ENCODE peak calls at places on chromosome 9, in eight cellular contexts. One of them, this sample, is unnamed.

GRCh38 chr9:114738581-114739316 is 56.8 kb upstream of the TEX48 start:
- DNase-seq in NCI-H2081: peak
- DNase-seq in Calu3: peak
- DNase-seq in epithelial cell of esophagus: peak
- DNase-seq in stimulated activated CD4-positive, alpha-beta T cell treated with anti-CD3 and anti-CD28 coated beads, Interleukin-1b, Interleukin-23, amount 100 ng/mL, for 48 hours: peak
- DNase-seq in NCI-H2029: peak
- DNase-seq in lower lobe of right lung: peak
- DNase-seq in KBM-7: peak
- DNase-seq in this sample: peak

GRCh38 chr9:120117081-120117480 is 462.9 kb downstream of the CDK5RAP2 start:
- DNase-seq in lower lobe of right lung: no peak
- DNase-seq in Calu3: no peak
- DNase-seq in stimulated activated CD4-positive, alpha-beta T cell treated with anti-CD3 and anti-CD28 coated beads, Interleukin-1b, Interleukin-23, amount 100 ng/mL, for 48 hours: no peak
- DNase-seq in epithelial cell of esophagus: no peak
- DNase-seq in NCI-H2029: no peak
- DNase-seq in NCI-H2081: no peak
- DNase-seq in KBM-7: no peak
- DNase-seq in this sample: no peak

GRCh38 chr9:100714372-100715099 is 136.7 kb downstream of the CAVIN4 start:
- DNase-seq in stimulated activated CD4-positive, alpha-beta T cell treated with anti-CD3 and anti-CD28 coated beads, Interleukin-1b, Interleukin-23, amount 100 ng/mL, for 48 hours: peak
- DNase-seq in NCI-H2081: peak
- DNase-seq in NCI-H2029: peak
- DNase-seq in Calu3: peak
- DNase-seq in epithelial cell of esophagus: peak
- DNase-seq in KBM-7: peak
- DNase-seq in lower lobe of right lung: no peak
- DNase-seq in this sample: peak

GRCh38 chr9:77417570-77417969 is 230.6 kb downstream of the GNA14 start:
- DNase-seq in Calu3: no peak
- DNase-seq in KBM-7: no peak
- DNase-seq in NCI-H2081: no peak
- DNase-seq in lower lobe of right lung: no peak
- DNase-seq in NCI-H2029: no peak
- DNase-seq in stimulated activated CD4-positive, alpha-beta T cell treated with anti-CD3 and anti-CD28 coated beads, Interleukin-1b, Interleukin-23, amount 100 ng/mL, for 48 hours: no peak
- DNase-seq in epithelial cell of esophagus: peak
- DNase-seq in this sample: no peak

GRCh38 chr9:91177661-91178280 is 183.9 kb downstream of the AUH start:
- DNase-seq in NCI-H2081: no peak
- DNase-seq in Calu3: no peak
- DNase-seq in stimulated activated CD4-positive, alpha-beta T cell treated with anti-CD3 and anti-CD28 coated beads, Interleukin-1b, Interleukin-23, amount 100 ng/mL, for 48 hours: peak
- DNase-seq in lower lobe of right lung: no peak
- DNase-seq in KBM-7: peak
- DNase-seq in epithelial cell of esophagus: peak
- DNase-seq in NCI-H2029: no peak
- DNase-seq in this sample: peak

GRCh38 chr9:81814794-81815464 is 113.3 kb upstream of the SPATA31D4 start:
- DNase-seq in NCI-H2081: peak
- DNase-seq in stimulated activated CD4-positive, alpha-beta T cell treated with anti-CD3 and anti-CD28 coated beads, Interleukin-1b, Interleukin-23, amount 100 ng/mL, for 48 hours: no peak
- DNase-seq in NCI-H2029: peak
- DNase-seq in KBM-7: no peak
- DNase-seq in Calu3: no peak
- DNase-seq in lower lobe of right lung: no peak
- DNase-seq in epithelial cell of esophagus: no peak
- DNase-seq in this sample: peak

GRCh38 chr9:14198049-14198448 is 115.9 kb downstream of the NFIB start:
- DNase-seq in Calu3: no peak
- DNase-seq in lower lobe of right lung: no peak
- DNase-seq in KBM-7: no peak
- DNase-seq in NCI-H2081: no peak
- DNase-seq in NCI-H2029: no peak
- DNase-seq in stimulated activated CD4-positive, alpha-beta T cell treated with anti-CD3 and anti-CD28 coated beads, Interleukin-1b, Interleukin-23, amount 100 ng/mL, for 48 hours: no peak
- DNase-seq in epithelial cell of esophagus: no peak
- DNase-seq in this sample: no peak

GRCh38 chr9:89528540-89528939 is 30.6 kb upstream of the SEMA4D start:
- DNase-seq in NCI-H2029: peak
- DNase-seq in NCI-H2081: no peak
- DNase-seq in KBM-7: no peak
- DNase-seq in stimulated activated CD4-positive, alpha-beta T cell treated with anti-CD3 and anti-CD28 coated beads, Interleukin-1b, Interleukin-23, amount 100 ng/mL, for 48 hours: no peak
- DNase-seq in epithelial cell of esophagus: peak
- DNase-seq in Calu3: peak
- DNase-seq in lower lobe of right lung: no peak
- DNase-seq in this sample: no peak

GRCh38 chr9:94014845-94015244 is 59.7 kb upstream of the BARX1 start:
- DNase-seq in KBM-7: no peak
- DNase-seq in lower lobe of right lung: no peak
- DNase-seq in NCI-H2029: peak
- DNase-seq in epithelial cell of esophagus: no peak
- DNase-seq in Calu3: no peak
- DNase-seq in stimulated activated CD4-positive, alpha-beta T cell treated with anti-CD3 and anti-CD28 coated beads, Interleukin-1b, Interleukin-23, amount 100 ng/mL, for 48 hours: no peak
- DNase-seq in NCI-H2081: peak
- DNase-seq in this sample: no peak

GRCh38 chr9:93711002-93711401 is 134.6 kb downstream of the PHF2 start:
- DNase-seq in NCI-H2029: no peak
- DNase-seq in stimulated activated CD4-positive, alpha-beta T cell treated with anti-CD3 and anti-CD28 coated beads, Interleukin-1b, Interleukin-23, amount 100 ng/mL, for 48 hours: no peak
- DNase-seq in epithelial cell of esophagus: no peak
- DNase-seq in lower lobe of right lung: no peak
- DNase-seq in NCI-H2081: no peak
- DNase-seq in Calu3: no peak
- DNase-seq in KBM-7: no peak
- DNase-seq in this sample: no peak

GRCh38 chr9:114207034-114207815 is 51.9 kb downstream of the COL27A1 start:
- DNase-seq in NCI-H2081: no peak
- DNase-seq in epithelial cell of esophagus: peak
- DNase-seq in NCI-H2029: no peak
- DNase-seq in KBM-7: no peak
- DNase-seq in Calu3: no peak
- DNase-seq in lower lobe of right lung: peak
- DNase-seq in stimulated activated CD4-positive, alpha-beta T cell treated with anti-CD3 and anti-CD28 coated beads, Interleukin-1b, Interleukin-23, amount 100 ng/mL, for 48 hours: no peak
- DNase-seq in this sample: no peak

GRCh38 chr9:113215142-113215541 is 5.9 kb downstream of the FKBP15 start:
- DNase-seq in KBM-7: no peak
- DNase-seq in lower lobe of right lung: no peak
- DNase-seq in stimulated activated CD4-positive, alpha-beta T cell treated with anti-CD3 and anti-CD28 coated beads, Interleukin-1b, Interleukin-23, amount 100 ng/mL, for 48 hours: no peak
- DNase-seq in NCI-H2029: peak
- DNase-seq in NCI-H2081: no peak
- DNase-seq in epithelial cell of esophagus: peak
- DNase-seq in Calu3: no peak
- DNase-seq in this sample: peak

GRCh38 chr9:69898714-69899209 is 78.1 kb downstream of the CFAP95 start:
- DNase-seq in stimulated activated CD4-positive, alpha-beta T cell treated with anti-CD3 and anti-CD28 coated beads, Interleukin-1b, Interleukin-23, amount 100 ng/mL, for 48 hours: no peak
- DNase-seq in lower lobe of right lung: no peak
- DNase-seq in Calu3: no peak
- DNase-seq in epithelial cell of esophagus: peak
- DNase-seq in NCI-H2081: no peak
- DNase-seq in NCI-H2029: no peak
- DNase-seq in KBM-7: no peak
- DNase-seq in this sample: peak

GRCh38 chr9:93464395-93464794 is 11.0 kb upstream of the FAM120AOS start:
- DNase-seq in epithelial cell of esophagus: no peak
- DNase-seq in KBM-7: peak
- DNase-seq in Calu3: no peak
- DNase-seq in NCI-H2081: no peak
- DNase-seq in lower lobe of right lung: no peak
- DNase-seq in NCI-H2029: no peak
- DNase-seq in stimulated activated CD4-positive, alpha-beta T cell treated with anti-CD3 and anti-CD28 coated beads, Interleukin-1b, Interleukin-23, amount 100 ng/mL, for 48 hours: no peak
- DNase-seq in this sample: no peak

GRCh38 chr9:127746959-127747569 is 12.0 kb upstream of the TOR2A start:
- DNase-seq in Calu3: no peak
- DNase-seq in epithelial cell of esophagus: no peak
- DNase-seq in stimulated activated CD4-positive, alpha-beta T cell treated with anti-CD3 and anti-CD28 coated beads, Interleukin-1b, Interleukin-23, amount 100 ng/mL, for 48 hours: no peak
- DNase-seq in NCI-H2081: no peak
- DNase-seq in NCI-H2029: no peak
- DNase-seq in KBM-7: no peak
- DNase-seq in lower lobe of right lung: no peak
- DNase-seq in this sample: no peak

GRCh38 chr9:119289740-119290139 is 79.5 kb downstream of the BRINP1 start:
- DNase-seq in lower lobe of right lung: no peak
- DNase-seq in KBM-7: peak
- DNase-seq in NCI-H2081: peak
- DNase-seq in NCI-H2029: peak
- DNase-seq in Calu3: no peak
- DNase-seq in stimulated activated CD4-positive, alpha-beta T cell treated with anti-CD3 and anti-CD28 coated beads, Interleukin-1b, Interleukin-23, amount 100 ng/mL, for 48 hours: no peak
- DNase-seq in epithelial cell of esophagus: peak
- DNase-seq in this sample: peak

GRCh38 chr9:133107961-133108793 is 12.9 kb downstream of the RALGDS start:
- DNase-seq in epithelial cell of esophagus: no peak
- DNase-seq in KBM-7: no peak
- DNase-seq in stimulated activated CD4-positive, alpha-beta T cell treated with anti-CD3 and anti-CD28 coated beads, Interleukin-1b, Interleukin-23, amount 100 ng/mL, for 48 hours: no peak
- DNase-seq in lower lobe of right lung: peak
- DNase-seq in Calu3: no peak
- DNase-seq in NCI-H2029: no peak
- DNase-seq in NCI-H2081: no peak
- DNase-seq in this sample: no peak

This sample was measured in foreskin keratinocyte.